ENCODE peak calls at places on chromosomes 4 and X, in eight cellular contexts. R, F, X, A, N, K, E and V are unnamed samples.

GRCh38 chrX:1249101-1249887 is 19.3 kb upstream of the CSF2RA start:
- DNase-seq in R (no peak), F (peak), X (peak), A (no peak), N (peak), K (no peak), E (peak), V (peak)

GRCh38 chr4:39636786-39637185 is 1.9 kb downstream of the SMIM14 start:
- DNase-seq in R (peak), F (no peak), X (peak), A (no peak), N (peak), K (no peak), E (no peak), V (no peak)

GRCh38 chrX:10685923-10686595 is 65.7 kb upstream of the MID1 start:
- DNase-seq in R (no peak), F (no peak), X (peak), A (no peak), N (no peak), K (no peak), E (no peak), V (no peak)

GRCh38 chr4:109665783-109666455 is 37.3 kb downstream of the CASP6 start:
- DNase-seq in R (no peak), F (no peak), X (no peak), A (no peak), N (no peak), K (no peak), E (no peak), V (no peak)

GRCh38 chr4:74016068-74016467 is 17.6 kb upstream of the CXCL5 start:
- DNase-seq in R (no peak), F (no peak), X (no peak), A (no peak), N (peak), K (no peak), E (no peak), V (no peak)

GRCh38 chr4:15976456-15977096 is 13.6 kb upstream of the FGFBP2 start:
- DNase-seq in R (no peak), F (peak), X (no peak), A (no peak), N (no peak), K (no peak), E (no peak), V (no peak)

GRCh38 chr4:42654606-42655005 is 2.3 kb downstream of the ATP8A1 start:
- DNase-seq in R (no peak), F (peak), X (peak), A (no peak), N (peak), K (peak), E (no peak), V (no peak)

GRCh38 chrX:46260502-46260901 is 284.7 kb downstream of the ZNF674 start:
- DNase-seq in R (no peak), F (no peak), X (peak), A (no peak), N (no peak), K (no peak), E (peak), V (no peak)

GRCh38 chrX:65677954-65678469 is 10.6 kb downstream of the MSN start:
- DNase-seq in R (no peak), F (peak), X (peak), A (no peak), N (peak), K (no peak), E (peak), V (no peak)

GRCh38 chr4:74658114-74658513 is 136.2 kb downstream of the BTC start:
- DNase-seq in R (no peak), F (no peak), X (no peak), A (no peak), N (no peak), K (no peak), E (no peak), V (no peak)

GRCh38 chr4:84957509-84958420 is 8.7 kb downstream of the WDFY3 start:
- DNase-seq in R (no peak), F (no peak), X (peak), A (no peak), N (peak), K (no peak), E (no peak), V (no peak)

GRCh38 chr4:138911903-138912713 is 103.5 kb upstream of the NOCT start:
- DNase-seq in R (no peak), F (no peak), X (no peak), A (no peak), N (no peak), K (no peak), E (no peak), V (no peak)

GRCh38 chrX:107935200-107935599 is 47.0 kb downstream of the TEX13B start:
- DNase-seq in R (no peak), F (no peak), X (peak), A (no peak), N (peak), K (no peak), E (no peak), V (no peak)

GRCh38 chr4:26264109-26264508 is 56.7 kb upstream of the RBPJ start:
- DNase-seq in R (no peak), F (no peak), X (no peak), A (no peak), N (no peak), K (no peak), E (no peak), V (no peak)

GRCh38 chrX:41600266-41600665 is 88.5 kb upstream of the GPR34 start:
- DNase-seq in R (no peak), F (no peak), X (peak), A (no peak), N (peak), K (no peak), E (no peak), V (no peak)

GRCh38 chr4:48639816-48640215 is 140.3 kb downstream of the FRYL start:
- DNase-seq in R (no peak), F (no peak), X (no peak), A (no peak), N (no peak), K (no peak), E (no peak), V (no peak)

GRCh38 chr4:34157546-34157945 is 2086.8 kb downstream of the ARAP2 start:
- DNase-seq in R (no peak), F (no peak), X (peak), A (no peak), N (peak), K (no peak), E (no peak), V (no peak)

GRCh38 chrX:106726485-106727437 is at the start of gene RNF128:
- DNase-seq in R (no peak), F (no peak), X (peak), A (peak), N (peak), K (no peak), E (peak), V (peak)

GRCh38 chrX:47264507-47265173 is 31.8 kb downstream of the USP11 start:
- DNase-seq in R (no peak), F (no peak), X (peak), A (no peak), N (peak), K (no peak), E (no peak), V (no peak)

GRCh38 chrX:130110379-130111219 is at the start of gene ELF4:
- DNase-seq in R (peak), F (no peak), X (peak), A (peak), N (peak), K (peak), E (peak), V (peak)

GRCh38 chrX:129665916-129666644 is 11.3 kb upstream of the APLN start:
- DNase-seq in R (no peak), F (no peak), X (peak), A (no peak), N (peak), K (no peak), E (peak), V (no peak)

GRCh38 chr4:171340282-171340681 is 472.9 kb upstream of the GALNTL6 start:
- DNase-seq in R (no peak), F (no peak), X (no peak), A (no peak), N (no peak), K (no peak), E (no peak), V (no peak)

GRCh38 chr4:183855651-183856190 is 49.4 kb upstream of the STOX2 start:
- DNase-seq in R (no peak), F (no peak), X (no peak), A (no peak), N (no peak), K (no peak), E (no peak), V (no peak)

GRCh38 chrX:130413415-130413814 is 11.6 kb downstream of the RBMX2 start:
- DNase-seq in R (no peak), F (no peak), X (no peak), A (no peak), N (peak), K (no peak), E (no peak), V (no peak)

GRCh38 chr4:134627386-134627785 is 425.8 kb upstream of the PABPC4L start:
- DNase-seq in R (no peak), F (no peak), X (no peak), A (no peak), N (no peak), K (no peak), E (no peak), V (no peak)

GRCh38 chr4:6769984-6770420 is 12.5 kb upstream of the KIAA0232 start:
- DNase-seq in R (no peak), F (no peak), X (no peak), A (no peak), N (no peak), K (no peak), E (no peak), V (no peak)

GRCh38 chrX:110310000-110310790 is 7.7 kb downstream of the AMMECR1 start:
- DNase-seq in R (no peak), F (no peak), X (no peak), A (no peak), N (peak), K (no peak), E (no peak), V (no peak)

GRCh38 chr4:14772388-14772787 is 229.9 kb upstream of the CPEB2 start:
- DNase-seq in R (no peak), F (no peak), X (no peak), A (no peak), N (no peak), K (no peak), E (no peak), V (no peak)

GRCh38 chr4:184802203-184803015 is 23.4 kb downstream of the ACSL1 start:
- DNase-seq in R (no peak), F (no peak), X (peak), A (no peak), N (peak), K (no peak), E (no peak), V (no peak)

GRCh38 chr4:128858875-128859696 is 49.6 kb downstream of the JADE1 start:
- DNase-seq in R (no peak), F (no peak), X (peak), A (no peak), N (peak), K (no peak), E (no peak), V (no peak)

GRCh38 chr4:151690884-151691283 is 69.9 kb downstream of the GATB start:
- DNase-seq in R (no peak), F (no peak), X (peak), A (no peak), N (no peak), K (no peak), E (no peak), V (no peak)

GRCh38 chr4:143391895-143392294 is 55.2 kb downstream of the GAB1 start:
- DNase-seq in R (no peak), F (no peak), X (peak), A (no peak), N (peak), K (no peak), E (no peak), V (no peak)

GRCh38 chrX:71169586-71169985 is 24.9 kb downstream of the NLGN3 start:
- DNase-seq in R (no peak), F (no peak), X (no peak), A (no peak), N (no peak), K (no peak), E (no peak), V (no peak)

GRCh38 chr4:145820407-145820806 is 118.2 kb downstream of the ZNF827 start:
- DNase-seq in R (no peak), F (no peak), X (peak), A (no peak), N (no peak), K (no peak), E (no peak), V (no peak)

GRCh38 chr4:1333256-1333655 is 13.8 kb upstream of the UVSSA start:
- DNase-seq in R (no peak), F (no peak), X (no peak), A (no peak), N (no peak), K (no peak), E (no peak), V (no peak)

GRCh38 chr4:162506253-162506652 is 342.5 kb upstream of the FSTL5 start:
- DNase-seq in R (no peak), F (no peak), X (peak), A (no peak), N (peak), K (no peak), E (no peak), V (no peak)

GRCh38 chr4:19195696-19196095 is 1056.0 kb upstream of the SLIT2 start:
- DNase-seq in R (no peak), F (no peak), X (no peak), A (no peak), N (no peak), K (no peak), E (no peak), V (no peak)

GRCh38 chr4:26596843-26597242 is 13.0 kb downstream of the TBC1D19 start:
- DNase-seq in R (no peak), F (no peak), X (no peak), A (no peak), N (no peak), K (no peak), E (no peak), V (no peak)